ENCODE peak calls at places on chromosomes 13 and 19, in seven cellular contexts. P, L, B, V, Z, O and K are unnamed samples.

GRCh38 chr19:9673912-9674668 is 810 bp downstream of the ZNF562 start:
- DNase-seq in P (no peak), L (no peak), B (no peak), Z (peak; percentile 11), O (no peak), V (peak; percentile 71), K (peak; percentile 15)

GRCh38 chr19:38099966-38100365 is 124.1 kb downstream of the DPF1 start:
- DNase-seq in B (no peak), P (no peak), V (peak; percentile 65), Z (no peak), L (no peak), O (no peak), K (no peak)

GRCh38 chr19:30385666-30386065 is 13.5 kb downstream of the ZNF536 start:
- DNase-seq in P (peak; percentile 28), B (no peak), O (no peak), V (no peak), L (no peak), Z (no peak), K (no peak)

GRCh38 chr19:45128806-45129205 is 32.0 kb downstream of the NKPD1 start:
- DNase-seq in V (no peak), L (no peak), Z (no peak), P (no peak), O (no peak), B (no peak), K (no peak)

GRCh38 chr19:10575011-10575716 is 6.4 kb upstream of the CDKN2D start:
- DNase-seq in B (no peak), L (no peak), V (no peak), O (no peak), P (no peak), Z (no peak), K (no peak)

GRCh38 chr19:7947939-7948338 is 4.5 kb upstream of the TIMM44 start:
- DNase-seq in P (no peak), V (peak; percentile 40), B (no peak), Z (no peak), O (no peak), L (no peak), K (no peak)

GRCh38 chr13:110421696-110422395 is 114.8 kb downstream of the COL4A2 start:
- DNase-seq in Z (no peak), O (no peak), L (peak; percentile 28), V (peak; percentile 84), B (no peak), P (no peak), K (no peak)

GRCh38 chr13:74073231-74073630 is 61.0 kb downstream of the KLF12 start:
- DNase-seq in O (no peak), P (no peak), B (no peak), L (no peak), Z (no peak), V (no peak), K (no peak)

GRCh38 chr13:32139251-32139650 is 107.7 kb downstream of the FRY start:
- DNase-seq in O (no peak), B (no peak), L (no peak), P (no peak), V (no peak), Z (no peak), K (no peak)

GRCh38 chr19:15280915-15281683 is 48.9 kb upstream of the EPHX3 start:
- DNase-seq in O (no peak), P (no peak), Z (no peak), V (peak; percentile 77), B (no peak), L (no peak), K (peak; percentile 48)

GRCh38 chr13:22060187-22060586 is 389.3 kb downstream of the FGF9 start:
- DNase-seq in O (no peak), P (no peak), L (no peak), V (no peak), Z (no peak), B (no peak), K (no peak)

GRCh38 chr13:41004875-41005693 is 14.0 kb downstream of the ELF1 start:
- DNase-seq in Z (no peak), B (no peak), V (peak; percentile 32), L (no peak), P (no peak), O (no peak), K (no peak)

GRCh38 chr13:41658057-41658642 is 200.8 kb downstream of the RGCC start:
- DNase-seq in O (peak; percentile 27), Z (no peak), B (no peak), V (peak; percentile 6), P (no peak), L (no peak), K (no peak)

GRCh38 chr13:110306960-110307696 is at the start of the genes COL4A1 and COL4A2:
- DNase-seq in Z (no peak), L (no peak), O (peak; percentile 48), V (peak; percentile 77), B (no peak), P (peak; percentile 93), K (peak; percentile 74)

GRCh38 chr13:49258097-49258796 is 10.5 kb downstream of the CDADC1 start:
- DNase-seq in O (no peak), V (no peak), B (no peak), Z (no peak), P (no peak), L (no peak), K (no peak)

GRCh38 chr13:49098198-49098597 is 121.9 kb upstream of the MLNR start:
- DNase-seq in L (no peak), P (no peak), O (peak; percentile 38), V (peak; percentile 93), B (peak; percentile 86), Z (peak; percentile 32), K (no peak)